ENCODE peak calls at places on chromosomes 7 and 10, in four cellular contexts. R is psoas muscle, D is neuronal stem cell, Z is left ventricle myocardium inferior. W is an unnamed sample. For H3K27me3 and H3K4me1, the result is how much of the 10 kb centered on the place peaks cover.

GRCh38 chr7:124635416-124635815 is 130.2 kb downstream of the GPR37 start:
- DNase-seq in R (no peak), D (no peak), Z (no peak), W (peak)

GRCh38 chr10:8050561-8051108 is 3.9 kb upstream of the GATA3 start:
- DNase-seq in R (peak), D (peak), Z (no peak), W (no peak)

GRCh38 chr7:157037635-157038034 is 27.2 kb upstream of the MNX1 start:
- DNase-seq in R (no peak), D (no peak), Z (no peak), W (no peak)

GRCh38 chr10:1402016-1402820 is 335.1 kb downstream of the ADARB2 start:
- DNase-seq in R (no peak), D (no peak), Z (no peak), W (no peak)

GRCh38 chr10:27223964-27224363 is 16.6 kb downstream of the ACBD5 start:
- DNase-seq in R (no peak), D (no peak), Z (no peak), W (no peak)

GRCh38 chr7:23490357-23491131 is 20.3 kb upstream of the IGF2BP3 start:
- DNase-seq in R (peak), D (no peak), Z (peak), W (no peak)

GRCh38 chr10:97771913-97772823 is at the start of gene SFRP5:
- DNase-seq in R (no peak), D (no peak), Z (no peak), W (no peak)

GRCh38 chr7:15015545-15016314 is 113.2 kb upstream of the DGKB start:
- DNase-seq in R (no peak), D (peak), Z (no peak), W (peak)

GRCh38 chr7:18499407-18500197 is 4.1 kb downstream of the HDAC9 start:
- DNase-seq in R (peak), D (no peak), Z (no peak), W (no peak)

GRCh38 chr10:129339191-129339590 is 127.8 kb upstream of the MGMT start:
- DNase-seq in R (no peak), D (no peak), Z (no peak), W (no peak)

GRCh38 chr10:88582411-88582805 is 710 bp downstream of the RNLS start:
- DNase-seq in R (no peak), D (peak), Z (no peak), W (no peak)

GRCh38 chr7:91913612-91914011 is 27.1 kb upstream of the AKAP9 start:
- DNase-seq in R (no peak), D (no peak), Z (no peak), W (no peak)

GRCh38 chr7:54987772-54988171 is 31.0 kb upstream of the EGFR start:
- DNase-seq in R (no peak), D (no peak), Z (no peak), W (no peak)

GRCh38 chr7:1404881-1405548 is 54.3 kb downstream of the MICALL2 start:
- DNase-seq in R (no peak), D (no peak), Z (no peak), W (no peak)

GRCh38 chr10:87659571-87660483 is at the start of gene PAPSS2:
- DNase-seq in R (peak), D (peak), Z (peak), W (no peak)

GRCh38 chr7:106829496-106829895 is 35.6 kb upstream of the PIK3CG start:
- DNase-seq in R (no peak), D (no peak), Z (no peak), W (no peak)

GRCh38 chr10:120760246-120760645 is 90.9 kb upstream of the WDR11 start:
- DNase-seq in R (no peak), D (no peak), Z (no peak), W (no peak)

GRCh38 chr10:73039635-73040034 is 57.0 kb downstream of the P4HA1 start:
- DNase-seq in R (no peak), D (no peak), Z (no peak), W (no peak)

GRCh38 chr7:70143089-70144044 is 545.1 kb downstream of the AUTS2 start:
- DNase-seq in R (no peak), D (no peak), Z (no peak), W (no peak)

GRCh38 chr10:86709786-86710185 is 41.5 kb downstream of the LDB3 start:
- DNase-seq in R (no peak), D (no peak), Z (no peak), W (no peak)

GRCh38 chr10:51117794-51118193 is 43.5 kb downstream of the PRKG1 start:
- DNase-seq in R (no peak), D (no peak), Z (no peak), W (no peak)

GRCh38 chr7:15977663-15978062 is 291.2 kb upstream of the MEOX2 start:
- DNase-seq in R (no peak), D (no peak), Z (no peak), W (no peak)

GRCh38 chr10:103776878-103777591 is 78.3 kb downstream of the SH3PXD2A start:
- DNase-seq in R (peak), D (no peak), Z (peak), W (no peak)

GRCh38 chr7:140506788-140507464 is 27.6 kb upstream of the MKRN1 start:
- DNase-seq in R (peak), D (no peak), Z (peak), W (no peak)

GRCh38 chr10:80468806-80469421 is 14.8 kb downstream of the TSPAN14 start:
- DNase-seq in R (no peak), D (no peak), Z (no peak), W (no peak)

GRCh38 chr7:155810607-155811559 is 1.4 kb downstream of the SHH start:
- DNase-seq in R (no peak), D (no peak), Z (no peak), W (no peak)

GRCh38 chr10:97412891-97413304 is 11.8 kb upstream of the RRP12 start:
- DNase-seq in R (no peak), D (no peak), Z (no peak), W (no peak)

GRCh38 chr10:48478980-48479811 is 125.7 kb downstream of the ARHGAP22 start:
- DNase-seq in R (no peak), D (no peak), Z (no peak), W (no peak)

GRCh38 chr7:8931906-8932646 is 498.7 kb downstream of the NXPH1 start:
- DNase-seq in R (no peak), D (no peak), Z (no peak), W (no peak)

GRCh38 chr10:60434418-60435046 is 44.9 kb upstream of the ANK3 start:
- DNase-seq in R (no peak), D (peak), Z (no peak), W (no peak)

GRCh38 chr10:10499839-10500238 is 517.8 kb upstream of the CELF2 start:
- DNase-seq in R (no peak), D (no peak), Z (no peak), W (no peak)

GRCh38 chr10:133617196-133617595 is 9.4 kb downstream of the FRG2B start:
- DNase-seq in R (no peak), D (no peak), Z (no peak), W (no peak)

GRCh38 chr7:39609462-39610149 is 13.8 kb upstream of the RALA start:
- DNase-seq in R (no peak), D (peak), Z (peak), W (no peak)

GRCh38 chr7:22329816-22330524 is 27.0 kb downstream of the RAPGEF5 start:
- DNase-seq in R (no peak), D (no peak), Z (no peak), W (no peak)

GRCh38 chr7:90879924-90880323 is 283.8 kb downstream of the CDK14 start:
- DNase-seq in R (peak), D (no peak), Z (peak), W (no peak)

GRCh38 chr10:100562008-100562672 is 26.4 kb downstream of the HIF1AN start:
- DNase-seq in R (peak), D (peak), Z (peak), W (peak)

GRCh38 chr10:48205918-48206317 is 68.6 kb downstream of the FRMPD2 start:
- DNase-seq in R (no peak), D (no peak), Z (no peak), W (no peak)

GRCh38 chr7:99440195-99440594 is 1.5 kb downstream of the CPSF4 start:
- DNase-seq in R (no peak), D (no peak), Z (no peak), W (no peak)

GRCh38 chr10:110275140-110275729 is 29.5 kb downstream of the SMNDC1 start:
- DNase-seq in R (no peak), D (no peak), Z (no peak), W (no peak)

GRCh38 chr7:130441408-130441854 is 615 bp upstream of the CEP41 start:
- DNase-seq in R (no peak), D (peak), Z (no peak), W (peak)

DNA sequence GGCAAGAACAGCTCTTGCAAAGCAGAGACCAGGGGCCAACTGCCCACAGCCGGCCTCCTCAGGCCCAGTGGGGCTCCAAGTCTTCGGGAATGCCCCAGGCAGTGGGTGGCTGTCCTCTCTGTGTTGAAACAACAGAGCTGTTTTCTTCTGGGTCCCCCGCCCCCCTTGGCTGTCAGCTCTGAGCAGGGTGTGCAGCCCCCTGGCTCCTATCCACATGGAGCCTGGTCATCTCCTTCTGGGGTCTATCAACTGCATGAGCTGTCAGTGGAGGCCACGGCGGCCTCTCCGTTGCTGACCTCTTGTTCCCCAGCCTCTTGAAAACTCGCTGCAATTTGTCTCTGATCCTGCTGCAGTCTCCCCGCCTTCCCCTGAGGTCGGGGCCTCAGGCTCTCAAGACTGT is 333.3 kb downstream of the RPS24 start:
- DNase-seq in R (no peak), D (no peak), Z (no peak), W (no peak)
- H3K27me3 ChIP-seq in R (under half), D (under half), Z (under half), W (under half)

GRCh38 chr7:105268511-105269392 is 120.0 kb downstream of the SRPK2 start:
- DNase-seq in R (no peak), D (no peak), Z (no peak), W (no peak)

GRCh38 chr7:105270117-105270516 is 118.6 kb downstream of the SRPK2 start:
- DNase-seq in R (no peak), D (no peak), Z (no peak), W (no peak)

GRCh38 chr7:105267244-105267643 is 121.5 kb downstream of the SRPK2 start:
- DNase-seq in R (no peak), D (no peak), Z (no peak), W (no peak)

GRCh38 chr7:105268056-105268455 is 120.7 kb downstream of the SRPK2 start:
- DNase-seq in R (no peak), D (no peak), Z (no peak), W (no peak)

GRCh38 chr7:105269397-105269796 is 119.3 kb downstream of the SRPK2 start:
- DNase-seq in R (no peak), D (no peak), Z (no peak), W (no peak)
- H3K27ac ChIP-seq in R (peak), D (no peak), Z (peak), W (no peak)

GRCh38 chr7:35722054-35722849 is 27.3 kb upstream of the HERPUD2 start:
- DNase-seq in R (no peak), D (no peak), Z (no peak), W (no peak)
- H3K4me1 ChIP-seq in R (under half), D (under half), Z (half or more), W (under half)

GRCh38 chr7:104327963-104328307 is 468 bp upstream of the LHFPL3 start:
- DNase-seq in R (no peak), D (peak), Z (no peak), W (no peak)

GRCh38 chr7:104328970-104329825 is 795 bp downstream of the LHFPL3 start:
- DNase-seq in R (no peak), D (peak), Z (no peak), W (no peak)

GRCh38 chr7:104327534-104327933 is 869 bp upstream of the LHFPL3 start:
- DNase-seq in R (no peak), D (no peak), Z (no peak), W (no peak)

DNA sequence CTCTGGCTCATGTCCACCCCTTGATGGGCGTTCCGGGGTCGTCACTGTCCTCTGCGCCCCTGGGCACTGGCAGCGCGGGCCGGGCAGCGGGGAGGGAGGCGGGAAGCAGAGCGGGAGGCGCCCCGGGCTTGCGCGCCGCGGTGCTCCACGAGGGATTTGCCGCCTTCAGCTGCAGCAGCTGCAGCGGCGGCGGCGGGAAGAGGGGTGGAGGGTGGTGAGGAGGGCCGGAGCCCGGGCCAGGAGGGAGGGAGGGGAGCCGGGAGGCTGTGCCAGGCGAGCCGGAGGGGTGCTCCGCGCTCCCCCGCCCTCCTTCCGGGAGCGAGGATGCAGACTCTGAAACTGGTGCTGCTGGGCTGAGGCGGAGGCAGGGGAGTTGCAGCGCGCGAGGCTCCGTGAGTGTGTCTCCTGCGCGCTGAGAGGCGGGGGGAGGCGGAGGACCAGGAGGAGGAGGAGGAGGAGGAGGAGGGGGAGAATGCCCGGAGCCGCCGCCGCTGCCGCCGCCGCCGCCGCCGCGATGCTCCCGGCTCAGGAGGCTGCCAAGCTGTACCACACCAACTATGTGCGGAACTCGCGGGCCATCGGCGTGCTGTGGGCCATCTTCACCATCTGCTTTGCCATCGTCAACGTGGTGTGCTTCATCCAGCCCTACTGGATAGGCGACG is at the start of gene LHFPL3:
- DNase-seq in R (no peak), D (peak), Z (no peak), W (no peak)
- H3K27me3 ChIP-seq in R (under half), D (under half), Z (half or more), W (under half)